ENCODE peak calls at places on chromosomes 13 and 19, in ten cellular contexts. One of them, this sample, is unnamed.

GRCh38 chr13:55661505-55661904 is 1479.2 kb upstream of the PRR20A start:
- DNase-seq in mucosa of descending colon: no peak
- DNase-seq in fibroblast of lung: no peak
- DNase-seq in tibial artery: no peak
- DNase-seq in astrocyte of the spinal cord: no peak
- DNase-seq in GM10248: no peak
- DNase-seq in GM12865: no peak
- DNase-seq in prostate gland: no peak
- DNase-seq in lower lobe of right lung: no peak
- DNase-seq in B cell: no peak
- DNase-seq in this sample: no peak

GRCh38 chr13:48594080-48594815 is 59.5 kb upstream of the CYSLTR2 start:
- DNase-seq in astrocyte of the spinal cord: no peak
- DNase-seq in GM12865: peak
- DNase-seq in GM10248: no peak
- DNase-seq in B cell: no peak
- DNase-seq in prostate gland: no peak
- DNase-seq in fibroblast of lung: no peak
- DNase-seq in lower lobe of right lung: no peak
- DNase-seq in mucosa of descending colon: no peak
- DNase-seq in tibial artery: no peak
- DNase-seq in this sample: no peak

GRCh38 chr19:19274716-19275115 is 1.6 kb upstream of the TM6SF2 start:
- DNase-seq in fibroblast of lung: no peak
- DNase-seq in mucosa of descending colon: no peak
- DNase-seq in B cell: no peak
- DNase-seq in lower lobe of right lung: no peak
- DNase-seq in prostate gland: no peak
- DNase-seq in tibial artery: no peak
- DNase-seq in GM12865: no peak
- DNase-seq in astrocyte of the spinal cord: no peak
- DNase-seq in GM10248: no peak
- DNase-seq in this sample: no peak

GRCh38 chr19:14517840-14518505 is at the start of gene DNAJB1:
- DNase-seq in tibial artery: peak
- DNase-seq in prostate gland: peak
- DNase-seq in GM10248: peak
- DNase-seq in mucosa of descending colon: peak
- DNase-seq in astrocyte of the spinal cord: peak
- DNase-seq in GM12865: peak
- DNase-seq in B cell: peak
- DNase-seq in lower lobe of right lung: peak
- DNase-seq in fibroblast of lung: peak
- DNase-seq in this sample: peak

GRCh38 chr13:112850273-112850672 is 118.7 kb upstream of the MCF2L start:
- DNase-seq in mucosa of descending colon: no peak
- DNase-seq in tibial artery: no peak
- DNase-seq in astrocyte of the spinal cord: no peak
- DNase-seq in fibroblast of lung: no peak
- DNase-seq in GM12865: no peak
- DNase-seq in GM10248: no peak
- DNase-seq in prostate gland: no peak
- DNase-seq in B cell: no peak
- DNase-seq in lower lobe of right lung: no peak
- DNase-seq in this sample: no peak

GRCh38 chr13:64480648-64481047 is 2749.5 kb downstream of the PCDH9 start:
- DNase-seq in lower lobe of right lung: no peak
- DNase-seq in prostate gland: no peak
- DNase-seq in mucosa of descending colon: no peak
- DNase-seq in astrocyte of the spinal cord: no peak
- DNase-seq in fibroblast of lung: no peak
- DNase-seq in B cell: no peak
- DNase-seq in GM12865: no peak
- DNase-seq in GM10248: no peak
- DNase-seq in tibial artery: no peak
- DNase-seq in this sample: no peak

GRCh38 chr19:5149508-5149907 is 180.6 kb downstream of the KDM4B start:
- DNase-seq in lower lobe of right lung: no peak
- DNase-seq in GM12865: no peak
- DNase-seq in astrocyte of the spinal cord: no peak
- DNase-seq in tibial artery: peak
- DNase-seq in mucosa of descending colon: no peak
- DNase-seq in GM10248: no peak
- DNase-seq in B cell: no peak
- DNase-seq in fibroblast of lung: no peak
- DNase-seq in prostate gland: no peak
- DNase-seq in this sample: no peak

GRCh38 chr19:351976-352625 is 7.5 kb upstream of the MIER2 start:
- DNase-seq in prostate gland: no peak
- DNase-seq in tibial artery: no peak
- DNase-seq in B cell: no peak
- DNase-seq in GM12865: no peak
- DNase-seq in astrocyte of the spinal cord: no peak
- DNase-seq in fibroblast of lung: no peak
- DNase-seq in GM10248: no peak
- DNase-seq in lower lobe of right lung: no peak
- DNase-seq in mucosa of descending colon: no peak
- DNase-seq in this sample: no peak

GRCh38 chr13:81487151-81487550 is 1146.2 kb upstream of the SPRY2 start:
- DNase-seq in GM10248: no peak
- DNase-seq in mucosa of descending colon: no peak
- DNase-seq in astrocyte of the spinal cord: peak
- DNase-seq in lower lobe of right lung: no peak
- DNase-seq in B cell: no peak
- DNase-seq in prostate gland: no peak
- DNase-seq in GM12865: no peak
- DNase-seq in fibroblast of lung: no peak
- DNase-seq in tibial artery: no peak
- DNase-seq in this sample: peak

GRCh38 chr19:41882568-41883462 is at the start of gene ARHGEF1:
- DNase-seq in mucosa of descending colon: peak
- DNase-seq in GM10248: peak
- DNase-seq in tibial artery: peak
- DNase-seq in prostate gland: no peak
- DNase-seq in lower lobe of right lung: peak
- DNase-seq in astrocyte of the spinal cord: no peak
- DNase-seq in fibroblast of lung: peak
- DNase-seq in GM12865: peak
- DNase-seq in B cell: peak
- DNase-seq in this sample: peak

GRCh38 chr19:14118165-14119051 is 846 bp upstream of the PRKACA start:
- DNase-seq in tibial artery: peak
- DNase-seq in prostate gland: peak
- DNase-seq in GM12865: peak
- DNase-seq in mucosa of descending colon: peak
- DNase-seq in astrocyte of the spinal cord: peak
- DNase-seq in fibroblast of lung: peak
- DNase-seq in GM10248: no peak
- DNase-seq in lower lobe of right lung: peak
- DNase-seq in B cell: no peak
- DNase-seq in this sample: no peak

GRCh38 chr19:12789098-12789903 is 2.0 kb upstream of the JUNB start:
- DNase-seq in astrocyte of the spinal cord: peak
- DNase-seq in GM10248: no peak
- DNase-seq in prostate gland: no peak
- DNase-seq in GM12865: no peak
- DNase-seq in mucosa of descending colon: peak
- DNase-seq in B cell: no peak
- DNase-seq in lower lobe of right lung: no peak
- DNase-seq in fibroblast of lung: no peak
- DNase-seq in tibial artery: no peak
- DNase-seq in this sample: no peak

GRCh38 chr13:112959206-112959605 is 9.8 kb upstream of the MCF2L start:
- DNase-seq in GM10248: no peak
- DNase-seq in mucosa of descending colon: no peak
- DNase-seq in lower lobe of right lung: no peak
- DNase-seq in astrocyte of the spinal cord: no peak
- DNase-seq in GM12865: no peak
- DNase-seq in tibial artery: peak
- DNase-seq in B cell: no peak
- DNase-seq in fibroblast of lung: no peak
- DNase-seq in prostate gland: no peak
- DNase-seq in this sample: no peak

GRCh38 chr13:51781246-51782022 is 22.5 kb downstream of the DHRS12 start:
- DNase-seq in astrocyte of the spinal cord: peak
- DNase-seq in B cell: no peak
- DNase-seq in GM12865: peak
- DNase-seq in fibroblast of lung: no peak
- DNase-seq in tibial artery: no peak
- DNase-seq in mucosa of descending colon: no peak
- DNase-seq in GM10248: peak
- DNase-seq in prostate gland: no peak
- DNase-seq in lower lobe of right lung: no peak
- DNase-seq in this sample: no peak

GRCh38 chr19:37217533-37217854 is 520 bp upstream of the ZNF383 start:
- DNase-seq in lower lobe of right lung: no peak
- DNase-seq in astrocyte of the spinal cord: no peak
- DNase-seq in GM12865: peak
- DNase-seq in B cell: no peak
- DNase-seq in GM10248: no peak
- DNase-seq in tibial artery: no peak
- DNase-seq in fibroblast of lung: no peak
- DNase-seq in mucosa of descending colon: no peak
- DNase-seq in prostate gland: no peak
- DNase-seq in this sample: no peak

DNA sequence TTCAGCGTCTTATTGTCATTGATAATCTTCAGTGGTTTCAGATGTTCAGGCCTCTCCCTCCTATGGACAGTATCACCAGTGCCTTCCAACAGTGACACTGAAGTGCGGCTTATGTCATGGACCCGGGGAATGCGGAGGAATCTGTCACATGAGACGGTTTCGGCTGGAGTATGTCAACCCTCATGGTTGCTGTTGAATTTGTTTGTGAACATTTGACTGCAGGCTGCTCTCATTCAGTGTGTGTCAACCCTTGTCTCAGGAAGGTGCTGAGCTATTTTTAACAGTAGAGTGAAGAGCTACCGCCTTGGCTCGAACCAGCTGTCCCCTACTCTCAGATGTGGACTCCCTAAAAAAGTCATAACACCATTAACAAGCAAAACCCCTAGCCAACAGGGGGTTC is 138.8 kb upstream of the RNF113B start:
- DNase-seq in mucosa of descending colon: no peak
- DNase-seq in prostate gland: no peak
- DNase-seq in B cell: no peak
- DNase-seq in lower lobe of right lung: no peak
- DNase-seq in GM12865: no peak
- DNase-seq in fibroblast of lung: no peak
- DNase-seq in astrocyte of the spinal cord: no peak
- DNase-seq in tibial artery: no peak
- DNase-seq in GM10248: no peak
- DNase-seq in this sample: no peak
- TF ChIP-seq CTCF in mucosa of descending colon: no peak
- TF ChIP-seq CTCF in prostate gland: no peak
- TF ChIP-seq CTCF in B cell: no peak
- TF ChIP-seq CTCF in lower lobe of right lung: no peak
- TF ChIP-seq CTCF in GM12865: no peak
- TF ChIP-seq CTCF in fibroblast of lung: no peak
- TF ChIP-seq CTCF in astrocyte of the spinal cord: no peak
- TF ChIP-seq CTCF in tibial artery: no peak
- TF ChIP-seq CTCF in GM10248: no peak
- TF ChIP-seq CTCF in this sample: no peak

GRCh38 chr19:55385749-55386514 is at the start of gene RPL28:
- DNase-seq in GM12865: peak
- DNase-seq in B cell: peak
- DNase-seq in mucosa of descending colon: peak
- DNase-seq in GM10248: peak
- DNase-seq in tibial artery: peak
- DNase-seq in prostate gland: peak
- DNase-seq in lower lobe of right lung: peak
- DNase-seq in fibroblast of lung: peak
- DNase-seq in astrocyte of the spinal cord: peak
- DNase-seq in this sample: peak
- TF ChIP-seq CTCF in GM12865: no peak
- TF ChIP-seq CTCF in B cell: no peak
- TF ChIP-seq CTCF in mucosa of descending colon: no peak
- TF ChIP-seq CTCF in GM10248: no peak
- TF ChIP-seq CTCF in tibial artery: no peak
- TF ChIP-seq CTCF in prostate gland: no peak
- TF ChIP-seq CTCF in lower lobe of right lung: no peak
- TF ChIP-seq CTCF in fibroblast of lung: no peak
- TF ChIP-seq CTCF in astrocyte of the spinal cord: no peak
- TF ChIP-seq CTCF in this sample: no peak

GRCh38 chr19:48458016-48458415 is 2.6 kb downstream of the KCNJ14 start:
- DNase-seq in astrocyte of the spinal cord: no peak
- DNase-seq in prostate gland: no peak
- DNase-seq in GM12865: no peak
- DNase-seq in mucosa of descending colon: no peak
- DNase-seq in tibial artery: no peak
- DNase-seq in fibroblast of lung: peak
- DNase-seq in lower lobe of right lung: no peak
- DNase-seq in GM10248: no peak
- DNase-seq in B cell: no peak
- DNase-seq in this sample: no peak
- TF ChIP-seq CTCF in astrocyte of the spinal cord: no peak
- TF ChIP-seq CTCF in prostate gland: no peak
- TF ChIP-seq CTCF in GM12865: no peak
- TF ChIP-seq CTCF in mucosa of descending colon: no peak
- TF ChIP-seq CTCF in tibial artery: no peak
- TF ChIP-seq CTCF in fibroblast of lung: no peak
- TF ChIP-seq CTCF in lower lobe of right lung: no peak
- TF ChIP-seq CTCF in GM10248: no peak
- TF ChIP-seq CTCF in B cell: no peak
- TF ChIP-seq CTCF in this sample: no peak

GRCh38 chr13:102768914-102769313 is 4.7 kb downstream of the TEX30 start:
- DNase-seq in lower lobe of right lung: no peak
- DNase-seq in fibroblast of lung: peak
- DNase-seq in B cell: no peak
- DNase-seq in GM12865: no peak
- DNase-seq in astrocyte of the spinal cord: no peak
- DNase-seq in mucosa of descending colon: no peak
- DNase-seq in prostate gland: no peak
- DNase-seq in GM10248: no peak
- DNase-seq in tibial artery: no peak
- DNase-seq in this sample: no peak

GRCh38 chr13:102770435-102770834 is 3.2 kb downstream of the TEX30 start:
- DNase-seq in astrocyte of the spinal cord: no peak
- DNase-seq in GM12865: no peak
- DNase-seq in GM10248: no peak
- DNase-seq in mucosa of descending colon: no peak
- DNase-seq in tibial artery: no peak
- DNase-seq in fibroblast of lung: no peak
- DNase-seq in B cell: no peak
- DNase-seq in prostate gland: no peak
- DNase-seq in lower lobe of right lung: no peak
- DNase-seq in this sample: no peak

GRCh38 chr13:102772042-102772425 is 1.6 kb downstream of the TEX30 start:
- DNase-seq in B cell: no peak
- DNase-seq in GM10248: no peak
- DNase-seq in mucosa of descending colon: no peak
- DNase-seq in prostate gland: no peak
- DNase-seq in tibial artery: no peak
- DNase-seq in lower lobe of right lung: no peak
- DNase-seq in GM12865: no peak
- DNase-seq in fibroblast of lung: no peak
- DNase-seq in astrocyte of the spinal cord: no peak
- DNase-seq in this sample: no peak

GRCh38 chr13:102771298-102772041 is 2.1 kb downstream of the TEX30 start:
- DNase-seq in mucosa of descending colon: no peak
- DNase-seq in GM10248: no peak
- DNase-seq in B cell: no peak
- DNase-seq in lower lobe of right lung: no peak
- DNase-seq in fibroblast of lung: no peak
- DNase-seq in GM12865: no peak
- DNase-seq in tibial artery: no peak
- DNase-seq in astrocyte of the spinal cord: no peak
- DNase-seq in prostate gland: no peak
- DNase-seq in this sample: no peak

GRCh38 chr13:102769679-102770078 is 3.9 kb downstream of the TEX30 start:
- DNase-seq in GM12865: no peak
- DNase-seq in tibial artery: no peak
- DNase-seq in prostate gland: no peak
- DNase-seq in GM10248: no peak
- DNase-seq in lower lobe of right lung: no peak
- DNase-seq in B cell: no peak
- DNase-seq in fibroblast of lung: peak
- DNase-seq in astrocyte of the spinal cord: no peak
- DNase-seq in mucosa of descending colon: no peak
- DNase-seq in this sample: no peak
- TF ChIP-seq CTCF in GM12865: no peak
- TF ChIP-seq CTCF in tibial artery: no peak
- TF ChIP-seq CTCF in prostate gland: no peak
- TF ChIP-seq CTCF in GM10248: no peak
- TF ChIP-seq CTCF in lower lobe of right lung: no peak
- TF ChIP-seq CTCF in B cell: no peak
- TF ChIP-seq CTCF in fibroblast of lung: peak
- TF ChIP-seq CTCF in astrocyte of the spinal cord: no peak
- TF ChIP-seq CTCF in mucosa of descending colon: no peak
- TF ChIP-seq CTCF in this sample: no peak

This sample was measured in endothelial cell.